ENCODE peak calls at places on chromosome 22, in ten cellular contexts. U is T-helper 1 cell; S is adrenal gland; V is IMR-90; C is stimulated activated CD4-positive, alpha-beta T cell treated with anti-CD3 and anti-CD28 coated beads, Interleukin-2, amount 100 ng/mL, for 48 hours; P is stimulated activated CD8-positive, alpha-beta memory T cell treated with anti-CD3 and anti-CD28 coated beads, Interleukin-15, amount 100 ng/mL, for 48 hours; Z is activated T-cell treated with anti-CD3 and anti-CD28 coated beads for 24 hours; L is activated naive CD8-positive, alpha-beta T cell treated with anti-CD3 and anti-CD28 coated beads, Interleukin-2, amount 50 U/mL, for 24 hours; W is GM23248; T is H9. D is an unnamed sample.

GRCh38 chr22:36379593-36380361 is 8.0 kb downstream of the MYH9 start:
- DNase-seq in U (peak; percentile 42), S (no peak), V (peak; percentile 59), C (no peak), P (no peak), Z (no peak), L (peak; percentile 40), W (peak; percentile 18), T (no peak), D (peak; percentile 58)

GRCh38 chr22:21026783-21027692 is 5.3 kb downstream of the SLC7A4 start:
- DNase-seq in U (no peak), S (no peak), V (peak; percentile 68), C (no peak), P (no peak), Z (no peak), L (no peak), W (peak; percentile 73), T (no peak), D (peak; percentile 46)

GRCh38 chr22:19996694-19997384 is 19.8 kb downstream of the ARVCF start:
- DNase-seq in U (no peak), S (peak; percentile 90), V (no peak), C (no peak), P (no peak), Z (no peak), L (no peak), W (no peak), T (no peak), D (no peak)

GRCh38 chr22:45966320-45966891 is 10.6 kb downstream of the WNT7B start:
- DNase-seq in U (no peak), S (no peak), V (no peak), C (no peak), P (no peak), Z (no peak), L (no peak), W (no peak), T (no peak), D (peak; percentile 81)

GRCh38 chr22:23762866-23763578 is at the start of gene C22orf15:
- DNase-seq in U (no peak), S (no peak), V (peak; percentile 29), C (no peak), P (no peak), Z (no peak), L (peak; percentile 24), W (peak; percentile 49), T (peak; percentile 77), D (peak; percentile 84)

GRCh38 chr22:30245985-30246901 is at the start of gene LIF:
- DNase-seq in U (no peak), S (no peak), V (peak; percentile 86), C (peak; percentile 48), P (no peak), Z (peak; percentile 51), L (peak; percentile 66), W (peak; percentile 79), T (peak; percentile 56), D (peak; percentile 89)

GRCh38 chr22:21568207-21569075 is 927 bp downstream of the UBE2L3 start:
- DNase-seq in U (no peak), S (no peak), V (peak; percentile 24), C (no peak), P (no peak), Z (peak; percentile 11), L (peak; percentile 27), W (peak; percentile 74), T (no peak), D (peak; percentile 67)

GRCh38 chr22:37156686-37157435 is 7.1 kb upstream of the IL2RB start:
- DNase-seq in U (no peak), S (no peak), V (no peak), C (no peak), P (no peak), Z (no peak), L (no peak), W (no peak), T (no peak), D (no peak)

GRCh38 chr22:31083377-31083768 is 2.3 kb downstream of the SMTN start:
- DNase-seq in U (no peak), S (peak; percentile 52), V (no peak), C (no peak), P (no peak), Z (no peak), L (no peak), W (no peak), T (no peak), D (peak; percentile 36)

GRCh38 chr22:47030881-47031627 is 268.6 kb downstream of the TBC1D22A start:
- DNase-seq in U (no peak), S (peak; percentile 62), V (no peak), C (no peak), P (no peak), Z (no peak), L (no peak), W (peak; percentile 93), T (no peak), D (no peak)

GRCh38 chr22:46789992-46790391 is 27.5 kb downstream of the TBC1D22A start:
- DNase-seq in U (no peak), S (no peak), V (no peak), C (no peak), P (no peak), Z (no peak), L (no peak), W (no peak), T (no peak), D (no peak)

GRCh38 chr22:29788339-29789279 is 21.4 kb downstream of the UQCR10 start:
- DNase-seq in U (no peak), S (peak; percentile 85), V (no peak), C (no peak), P (no peak), Z (no peak), L (no peak), W (no peak), T (no peak), D (no peak)

GRCh38 chr22:47547239-47547661 is 784.8 kb downstream of the TBC1D22A start:
- DNase-seq in U (no peak), S (peak; percentile 11), V (no peak), C (no peak), P (no peak), Z (no peak), L (no peak), W (no peak), T (no peak), D (no peak)

GRCh38 chr22:37892566-37893338 is 13.3 kb upstream of the MICALL1 start:
- DNase-seq in U (no peak), S (no peak), V (no peak), C (no peak), P (no peak), Z (no peak), L (no peak), W (no peak), T (no peak), D (no peak)

GRCh38 chr22:21624120-21624879 is 5.5 kb downstream of the YDJC start:
- DNase-seq in U (no peak), S (no peak), V (peak; percentile 23), C (peak; percentile 55), P (peak; percentile 38), Z (peak; percentile 24), L (peak; percentile 71), W (peak; percentile 62), T (peak; percentile 72), D (peak; percentile 83)

GRCh38 chr22:39534591-39535301 is 2.2 kb upstream of the RPS19BP1 start:
- DNase-seq in U (peak; percentile 55), S (peak; percentile 91), V (peak; percentile 53), C (peak; percentile 87), P (peak; percentile 70), Z (peak; percentile 76), L (peak; percentile 92), W (peak; percentile 79), T (peak; percentile 90), D (peak; percentile 95)

GRCh38 chr22:35795476-35795875 is 77.8 kb downstream of the APOL5 start:
- DNase-seq in U (no peak), S (no peak), V (no peak), C (no peak), P (no peak), Z (no peak), L (no peak), W (no peak), T (no peak), D (no peak)

GRCh38 chr22:17920992-17921650 is 103.2 kb downstream of the MICAL3 start:
- DNase-seq in U (no peak), S (no peak), V (no peak), C (no peak), P (no peak), Z (no peak), L (no peak), W (peak; percentile 12), T (no peak), D (no peak)

GRCh38 chr22:50299724-50300619 is 7.5 kb downstream of the PLXNB2 start:
- DNase-seq in U (no peak), S (no peak), V (no peak), C (no peak), P (no peak), Z (no peak), L (no peak), W (peak; percentile 43), T (peak; percentile 91), D (peak; percentile 98)

GRCh38 chr22:46234851-46235437 is 15.1 kb downstream of the CDPF1 start:
- DNase-seq in U (no peak), S (no peak), V (no peak), C (no peak), P (no peak), Z (no peak), L (no peak), W (no peak), T (no peak), D (no peak)

GRCh38 chr22:19290400-19291217 is 910 bp downstream of the CLTCL1 start:
- DNase-seq in U (no peak), S (no peak), V (no peak), C (no peak), P (no peak), Z (no peak), L (no peak), W (peak; percentile 51), T (no peak), D (peak; percentile 63)

GRCh38 chr22:39478461-39478860 is 21.6 kb downstream of the MGAT3 start:
- DNase-seq in U (no peak), S (no peak), V (peak; percentile 6), C (no peak), P (no peak), Z (no peak), L (peak; percentile 34), W (peak; percentile 28), T (peak; percentile 69), D (peak; percentile 89)

GRCh38 chr22:39236321-39237275 is 8.2 kb downstream of the PDGFB start:
- DNase-seq in U (no peak), S (no peak), V (no peak), C (no peak), P (peak; percentile 51), Z (no peak), L (peak; percentile 72), W (no peak), T (no peak), D (no peak)

GRCh38 chr22:25406510-25407210 is 157.8 kb upstream of the GRK3 start:
- DNase-seq in U (no peak), S (no peak), V (no peak), C (no peak), P (no peak), Z (no peak), L (no peak), W (no peak), T (no peak), D (peak; percentile 47)

GRCh38 chr22:38709306-38709705 is 3.6 kb downstream of the GTPBP1 start:
- DNase-seq in U (no peak), S (no peak), V (no peak), C (no peak), P (no peak), Z (no peak), L (no peak), W (no peak), T (no peak), D (no peak)

GRCh38 chr22:27990451-27990840 is 71.4 kb upstream of the PITPNB start:
- DNase-seq in U (no peak), S (peak; percentile 43), V (no peak), C (no peak), P (no peak), Z (no peak), L (no peak), W (no peak), T (peak; percentile 28), D (no peak)

GRCh38 chr22:46286006-46286405 is 10.7 kb upstream of the GTSE1 start:
- DNase-seq in U (no peak), S (no peak), V (peak; percentile 39), C (no peak), P (no peak), Z (no peak), L (no peak), W (no peak), T (no peak), D (no peak)

GRCh38 chr22:19440411-19441195 is 6.9 kb downstream of the C22orf39 start:
- DNase-seq in U (no peak), S (peak; percentile 73), V (no peak), C (no peak), P (no peak), Z (no peak), L (no peak), W (no peak), T (no peak), D (no peak)

D was measured in H7.